ENCODE peak calls at places on chromosomes 1 and 21, in five cellular contexts. L is anterior cingulate cortex; Z is CD8-positive, alpha-beta T cell; C is DMS 273 treated with DMSO at 0.1 percent for 48 hours; F is stimulated activated CD8-positive, alpha-beta memory T cell treated with anti-CD3 and anti-CD28 coated beads, Interleukin-4, amount 100 ng/mL, for 1 hour. D is an unnamed sample.

GRCh38 chr1:220783453-220783852 is 3.3 kb upstream of the MTARC1 start:
- DNase-seq in C (no peak), Z (no peak), F (no peak), L (no peak), D (peak)

GRCh38 chr1:59199147-59199546 is 97.7 kb upstream of the FGGY start:
- DNase-seq in L (no peak), C (no peak), Z (no peak), F (no peak), D (no peak)

GRCh38 chr1:84267476-84267875 is 34.0 kb upstream of the SAMD13 start:
- DNase-seq in C (no peak), Z (no peak), F (no peak), L (no peak), D (no peak)

GRCh38 chr1:45864124-45864721 is 60.8 kb downstream of the MAST2 start:
- DNase-seq in C (no peak), L (no peak), F (no peak), Z (no peak), D (no peak)

GRCh38 chr1:167178831-167179230 is 41.9 kb upstream of the POU2F1 start:
- DNase-seq in L (no peak), Z (no peak), C (no peak), F (no peak), D (no peak)

GRCh38 chr1:62810420-62811274 is 26.7 kb downstream of the ATG4C start:
- DNase-seq in C (no peak), F (no peak), L (no peak), Z (no peak), D (no peak)

GRCh38 chr1:156641761-156642264 is at the start of gene BCAN:
- DNase-seq in F (no peak), Z (peak), L (peak), C (no peak), D (no peak)

GRCh38 chr21:37764696-37765095 is 151.6 kb downstream of the KCNJ6 start:
- DNase-seq in C (no peak), L (no peak), Z (no peak), F (no peak), D (no peak)

GRCh38 chr21:41786521-41786987 is 19.7 kb upstream of the RIPK4 start:
- DNase-seq in L (no peak), C (no peak), Z (no peak), F (no peak), D (no peak)

GRCh38 chr1:109873278-109874175 is 37.1 kb upstream of the CSF1 start:
- DNase-seq in L (no peak), C (no peak), Z (no peak), F (no peak), D (no peak)

GRCh38 chr1:11908139-11909021 is 17.8 kb downstream of the KIAA2013 start:
- DNase-seq in L (peak), C (peak), Z (peak), F (peak), D (peak)

GRCh38 chr21:36747114-36747814 is 48.3 kb downstream of the SIM2 start:
- DNase-seq in C (no peak), F (no peak), L (no peak), Z (no peak), D (no peak)

GRCh38 chr1:9443913-9444445 is 95.3 kb upstream of the SLC25A33 start:
- DNase-seq in L (no peak), Z (no peak), C (no peak), F (no peak), D (no peak)

GRCh38 chr1:38454749-38455441 is 404.7 kb downstream of the RRAGC start:
- DNase-seq in Z (no peak), F (no peak), C (no peak), L (no peak), D (no peak)

GRCh38 chr1:241640149-241640866 is at the start of the genes CHML and OPN3:
- DNase-seq in F (peak), L (peak), Z (peak), C (peak), D (peak)

GRCh38 chr1:231337472-231338269 is at the start of gene EXOC8:
- DNase-seq in F (peak), C (peak), Z (peak), L (peak), D (peak)

GRCh38 chr21:34803792-34804440 is 135.1 kb downstream of the CLIC6 start:
- DNase-seq in F (no peak), C (no peak), L (no peak), Z (no peak), D (no peak)

GRCh38 chr1:8727809-8728213 is 89.6 kb downstream of the RERE start:
- DNase-seq in C (peak), L (peak), F (no peak), Z (no peak), D (no peak)

GRCh38 chr1:174023438-174023837 is 1.3 kb upstream of the RC3H1 start:
- DNase-seq in L (no peak), C (peak), Z (no peak), F (no peak), D (no peak)

GRCh38 chr1:61392417-61393242 is 310.3 kb downstream of the NFIA start:
- DNase-seq in Z (no peak), L (no peak), F (no peak), C (no peak), D (no peak)

GRCh38 chr1:189150624-189151023 is 1327.0 kb downstream of the BRINP3 start:
- DNase-seq in L (no peak), C (no peak), F (no peak), Z (no peak), D (no peak)

GRCh38 chr1:183234660-183235476 is 48.8 kb downstream of the LAMC2 start:
- DNase-seq in Z (no peak), C (peak), L (peak), F (no peak), D (peak)